ENCODE peak calls at places on chromosomes 16 and 17, in ten cellular contexts. D is aorta; C is fibroblast of lung; X is naive thymus-derived CD4-positive, alpha-beta T cell; M is stomach; I is A673; R is spleen; W is BE2C; K is lung; T is neural progenitor cell. Z is an unnamed sample.

GRCh38 chr17:71948703-71949422 is 172.0 kb upstream of the SOX9 start:
- DNase-seq in D (no peak), K (no peak), C (no peak), I (no peak), M (no peak), T (no peak), W (no peak), X (no peak), R (no peak), Z (no peak)

GRCh38 chr17:75667825-75668224 is 687 bp downstream of the SAP30BP start:
- DNase-seq in W (no peak), M (no peak), K (no peak), I (no peak), R (no peak), C (no peak), T (no peak), D (no peak), X (no peak), Z (no peak)

GRCh38 chr17:57806083-57806830 is 43.6 kb downstream of the MRPS23 start:
- DNase-seq in X (no peak), I (no peak), T (no peak), R (no peak), D (no peak), W (no peak), C (no peak), M (no peak), K (no peak), Z (no peak)

GRCh38 chr17:49987681-49988441 is 7.2 kb downstream of the DLX3 start:
- DNase-seq in R (no peak), X (no peak), T (peak; percentile 69), W (peak; percentile 14), K (no peak), C (no peak), D (no peak), M (no peak), I (peak; percentile 62), Z (peak; percentile 77)

GRCh38 chr17:16085066-16085699 is 85.6 kb downstream of the TTC19 start:
- DNase-seq in M (no peak), K (no peak), T (no peak), D (no peak), C (peak; percentile 78), X (no peak), R (no peak), I (no peak), W (no peak), Z (no peak)

GRCh38 chr16:30621765-30622164 is 11.6 kb upstream of the ZNF689 start:
- DNase-seq in W (no peak), M (no peak), R (no peak), D (no peak), C (peak; percentile 54), I (no peak), X (no peak), K (no peak), T (no peak), Z (no peak)

GRCh38 chr16:56610017-56610608 is 1.7 kb downstream of the MT2A start:
- DNase-seq in I (peak; percentile 90), K (peak; percentile 58), R (peak; percentile 80), X (peak; percentile 67), W (no peak), C (peak; percentile 96), M (peak; percentile 47), D (peak; percentile 70), T (no peak), Z (no peak)

GRCh38 chr17:2337152-2337810 is at the start of gene SGSM2:
- DNase-seq in R (peak; percentile 93), X (peak; percentile 67), I (peak; percentile 86), W (peak; percentile 77), D (peak; percentile 79), M (peak; percentile 65), K (peak; percentile 64), T (peak; percentile 77), C (peak; percentile 50), Z (peak; percentile 90)

DNA sequence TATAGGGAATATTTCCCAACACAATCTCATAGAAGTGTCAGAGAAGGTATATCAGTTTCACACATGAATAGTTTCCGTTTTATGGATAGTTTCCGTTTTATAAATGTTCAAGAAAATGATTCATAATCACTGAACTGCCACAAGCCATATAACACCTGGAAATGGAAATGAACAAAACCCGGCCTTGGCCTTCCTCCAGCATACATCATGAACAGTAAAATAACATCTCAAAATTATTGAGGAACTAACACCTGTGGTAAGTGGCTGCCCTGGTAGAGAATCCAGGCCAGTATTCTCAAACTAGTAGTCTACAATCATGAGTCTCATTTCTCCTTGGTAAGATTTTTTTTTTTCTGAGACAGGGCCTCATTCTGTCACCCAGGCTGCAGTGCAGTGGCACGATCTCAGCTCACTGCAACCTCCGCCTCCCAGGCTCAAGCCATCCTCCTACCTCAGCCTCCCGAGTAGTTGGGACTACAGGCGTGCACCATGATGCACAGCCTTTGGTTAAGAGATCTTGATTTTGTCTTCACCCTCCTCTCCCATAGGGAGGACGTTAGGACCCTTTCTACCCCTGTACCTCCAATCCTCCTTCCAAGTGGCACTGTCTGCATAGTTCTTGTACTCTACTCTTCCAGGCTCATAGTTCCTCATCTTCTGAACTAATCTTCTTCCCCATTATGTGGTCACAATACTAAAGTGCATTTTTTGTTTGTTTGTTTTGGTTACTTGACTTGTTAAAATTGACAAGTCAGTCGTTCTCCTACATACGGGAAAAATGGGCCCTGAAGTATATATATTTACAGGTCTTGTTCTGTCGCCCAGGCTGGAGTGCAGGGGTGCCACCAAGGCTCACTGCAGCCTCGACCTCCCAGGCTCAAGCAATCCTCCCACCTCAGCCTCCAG is 15.0 kb upstream of the RGS9 start:
- DNase-seq in T (no peak), X (no peak), C (no peak), I (no peak), R (no peak), K (no peak), D (no peak), M (no peak), W (no peak), Z (no peak)
- H3K4me3 ChIP-seq in T (peak overlapping the region; percentile 80), X (peak overlapping the region; percentile 43), C (peak overlapping the region; percentile 60), I (peak overlapping the region; percentile 50), R (peak overlapping the region; percentile 46), K (no peak overlapping the region), D (peak overlapping the region; percentile 98), M (peak overlapping the region; percentile 69), W (peak overlapping the region; percentile 73), Z (peak overlapping the region; percentile 72)

GRCh38 chr17:32330142-32330541 is 11.8 kb downstream of the C17orf75 start:
- DNase-seq in I (no peak), X (no peak), W (no peak), D (no peak), K (no peak), R (no peak), C (no peak), T (no peak), M (no peak), Z (no peak)

GRCh38 chr17:32331243-32332040 is 10.5 kb downstream of the C17orf75 start:
- DNase-seq in R (no peak), D (no peak), X (no peak), T (no peak), W (no peak), K (no peak), M (no peak), C (no peak), I (peak; percentile 33), Z (no peak)

GRCh38 chr17:32335046-32335445 is 6.9 kb downstream of the C17orf75 start:
- DNase-seq in C (peak; percentile 54), R (no peak), T (no peak), M (no peak), K (no peak), X (no peak), W (no peak), I (no peak), D (no peak), Z (no peak)

GRCh38 chr17:32335647-32336046 is 6.3 kb downstream of the C17orf75 start:
- DNase-seq in K (no peak), M (no peak), D (no peak), C (peak; percentile 89), I (peak; percentile 42), R (no peak), X (no peak), T (no peak), W (no peak), Z (no peak)

GRCh38 chr17:32333187-32333586 is 8.8 kb downstream of the C17orf75 start:
- DNase-seq in C (no peak), X (no peak), D (no peak), W (no peak), K (no peak), M (no peak), R (no peak), T (no peak), I (no peak), Z (no peak)
- H3K36me3 ChIP-seq in C (peaks cover 2% of the 10 kb centered on the region), X (peaks cover 8% of the 10 kb centered on the region), D (peaks cover 5% of the 10 kb centered on the region), W (no peaks in the 10 kb centered on the region), K (peaks cover 5% of the 10 kb centered on the region), M (peaks cover 65% of the 10 kb centered on the region), R (peaks cover 11% of the 10 kb centered on the region), T (peaks cover 6% of the 10 kb centered on the region), I (peaks cover 8% of the 10 kb centered on the region), Z (peaks cover 19% of the 10 kb centered on the region)

GRCh38 chr17:44826123-44826790 is 3.8 kb downstream of the GJC1 start:
- DNase-seq in T (no peak), I (no peak), W (no peak), R (peak; percentile 13), X (no peak), D (peak; percentile 16), K (no peak), C (peak; percentile 53), M (no peak), Z (no peak)

GRCh38 chr17:44829558-44830358 is at the start of gene GJC1:
- DNase-seq in W (peak; percentile 59), T (peak; percentile 85), X (no peak), M (no peak), I (peak; percentile 40), K (no peak), D (peak; percentile 50), R (peak; percentile 63), C (peak; percentile 55), Z (peak; percentile 92)

GRCh38 chr17:44828919-44829557 is 1.0 kb downstream of the GJC1 start:
- DNase-seq in I (peak; percentile 50), W (no peak), K (no peak), D (peak; percentile 39), C (peak; percentile 44), X (peak; percentile 16), T (no peak), M (no peak), R (no peak), Z (no peak)

GRCh38 chr17:44830359-44831269 is 527 bp upstream of the GJC1 start:
- DNase-seq in R (peak; percentile 64), D (peak; percentile 42), M (no peak), X (no peak), C (no peak), K (no peak), T (peak; percentile 60), I (peak; percentile 52), W (peak; percentile 31), Z (peak; percentile 75)

GRCh38 chr17:44827863-44828262 is 2.2 kb downstream of the GJC1 start:
- DNase-seq in W (no peak), T (no peak), I (no peak), M (no peak), R (no peak), C (no peak), D (no peak), K (no peak), X (no peak), Z (no peak)
- H3K27me3 ChIP-seq in W (no peaks in the 10 kb centered on the region), T (no peaks in the 10 kb centered on the region), I (no peaks in the 10 kb centered on the region), M (peaks cover 65% of the 10 kb centered on the region), R (peaks cover 96% of the 10 kb centered on the region), C (no peaks in the 10 kb centered on the region), D (no peaks in the 10 kb centered on the region), K (no peaks in the 10 kb centered on the region), X (peaks cover 31% of the 10 kb centered on the region), Z (no peaks in the 10 kb centered on the region)

DNA sequence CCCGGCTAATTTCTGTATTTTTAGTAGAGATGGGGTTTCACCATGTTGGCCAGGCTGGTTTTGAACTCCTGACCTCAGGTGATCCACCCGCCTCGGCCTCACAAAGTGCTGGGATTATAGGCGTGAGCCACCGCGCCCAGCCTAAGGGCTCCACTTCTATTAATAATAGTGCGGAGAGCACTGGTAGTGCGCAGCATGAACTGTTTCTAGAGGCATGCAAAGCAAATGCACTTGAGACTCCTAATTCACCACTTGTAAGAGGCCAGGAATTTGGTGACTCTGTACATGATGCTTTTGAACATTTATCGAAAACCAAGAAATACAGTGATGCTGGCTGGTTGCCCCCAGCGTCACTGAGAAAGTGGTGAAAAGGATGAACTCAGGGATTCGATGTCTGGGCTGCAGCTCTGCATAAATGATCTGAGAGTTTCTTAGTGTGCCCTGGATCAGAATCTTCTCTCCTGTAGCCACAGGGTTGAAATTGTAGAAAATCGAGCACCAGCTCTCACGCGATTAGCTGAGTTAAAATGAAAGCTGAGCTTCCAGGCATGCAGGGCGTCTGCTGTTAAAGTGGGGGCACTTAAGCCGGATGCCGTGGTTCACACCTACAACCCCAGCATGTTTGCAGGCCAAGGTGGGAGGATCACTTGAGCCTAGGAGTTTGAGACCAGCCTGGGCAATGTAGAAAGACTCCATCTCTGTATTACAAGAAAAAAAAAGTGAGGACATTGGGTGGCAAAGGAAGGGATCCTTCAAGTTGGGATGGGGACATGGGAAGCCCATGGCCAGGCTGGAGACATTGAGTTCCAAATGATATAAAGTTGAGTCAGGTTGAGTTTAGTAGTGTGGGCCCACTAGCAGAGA is 4.8 kb downstream of the RNF213 start:
- DNase-seq in R (no peak), T (no peak), C (peak; percentile 50), W (no peak), I (no peak), D (no peak), K (peak; percentile 46), M (no peak), X (no peak), Z (no peak)
- H3K4me3 ChIP-seq in R (no peak overlapping the region), T (no peak overlapping the region), C (no peak overlapping the region), W (no peak overlapping the region), I (no peak overlapping the region), D (no peak overlapping the region), K (no peak overlapping the region), M (no peak overlapping the region), X (peak overlapping the region; percentile 75), Z (no peak overlapping the region)